ENCODE peak calls at places on chromosomes 5 and 9, in ten cellular contexts. H is NCI-H1105 treated with DMSO at 0.1 percent for 48 hours, K is SK-N-DZ, F is HCEC 1CT, D is SIG-M5, I is sigmoid colon, B is HEK293T, Y is posterior cingulate gyrus, U is cardiac muscle cell, G is mesenteric fat pad. C is an unnamed sample.

GRCh38 chr5:177537389-177538361 is 16.7 kb downstream of the FAM193B start:
- DNase-seq in K (no peak), F (peak), D (no peak), I (peak), H (no peak), U (peak), Y (no peak), B (no peak), G (no peak), C (no peak)

GRCh38 chr9:35835216-35835604 is 6.2 kb downstream of the TMEM8B start:
- DNase-seq in U (no peak), B (peak), I (peak), F (no peak), G (no peak), Y (no peak), H (no peak), D (no peak), K (no peak), C (peak)

GRCh38 chr5:74582853-74583252 is 57.7 kb downstream of the ENC1 start:
- DNase-seq in H (no peak), U (no peak), I (no peak), F (no peak), G (no peak), Y (no peak), K (no peak), B (no peak), D (no peak), C (no peak)

GRCh38 chr5:84450617-84451414 is 66.1 kb upstream of the EDIL3 start:
- DNase-seq in Y (no peak), U (no peak), D (no peak), F (peak), I (no peak), B (no peak), K (no peak), G (no peak), H (no peak), C (no peak)

GRCh38 chr9:76529667-76530066 is 70.7 kb downstream of the GCNT1 start:
- DNase-seq in Y (no peak), F (no peak), B (no peak), H (no peak), K (no peak), D (peak), U (no peak), G (no peak), I (no peak), C (no peak)

GRCh38 chr5:59760798-59761348 is 132.7 kb downstream of the PDE4D start:
- DNase-seq in G (no peak), B (no peak), I (no peak), H (no peak), F (peak), Y (no peak), D (no peak), K (no peak), U (no peak), C (no peak)

GRCh38 chr5:13994606-13995336 is 50.3 kb upstream of the DNAH5 start:
- DNase-seq in B (no peak), H (no peak), K (no peak), U (no peak), I (no peak), F (no peak), D (no peak), G (no peak), Y (no peak), C (no peak)

GRCh38 chr9:132144708-132145365 is 17.0 kb upstream of the NTNG2 start:
- DNase-seq in B (no peak), U (no peak), F (peak), D (no peak), H (no peak), I (no peak), G (no peak), Y (no peak), K (no peak), C (no peak)

GRCh38 chr5:39189297-39189955 is 29.9 kb downstream of the FYB1 start:
- DNase-seq in Y (no peak), F (no peak), H (no peak), G (no peak), I (no peak), D (no peak), U (no peak), K (no peak), B (no peak), C (no peak)

C was measured in endodermal cell.